ENCODE peak calls at places on chromosome 1, in seven cellular contexts. One of them, this sample, is unnamed.

GRCh38 chr1:165228676-165229075 is 127.8 kb downstream of the LMX1A start:
- DNase-seq in neural progenitor cell: peak
- DNase-seq in PC-3: peak
- DNase-seq in H1: no peak
- DNase-seq in mammary epithelial cell: peak
- DNase-seq in OCI-LY7: no peak
- DNase-seq in fibroblast of lung: no peak
- DNase-seq in this sample: no peak

GRCh38 chr1:53370369-53370961 is 42.6 kb upstream of the LRP8 start:
- DNase-seq in fibroblast of lung: no peak
- DNase-seq in OCI-LY7: no peak
- DNase-seq in PC-3: no peak
- DNase-seq in mammary epithelial cell: no peak
- DNase-seq in neural progenitor cell: no peak
- DNase-seq in H1: peak
- DNase-seq in this sample: peak

GRCh38 chr1:153578490-153578889 is 12.8 kb upstream of the S100A2 start:
- DNase-seq in H1: no peak
- DNase-seq in fibroblast of lung: peak
- DNase-seq in mammary epithelial cell: no peak
- DNase-seq in neural progenitor cell: peak
- DNase-seq in PC-3: no peak
- DNase-seq in OCI-LY7: no peak
- DNase-seq in this sample: no peak

GRCh38 chr1:25017436-25018109 is 87.5 kb upstream of the RUNX3 start:
- DNase-seq in mammary epithelial cell: peak
- DNase-seq in neural progenitor cell: peak
- DNase-seq in fibroblast of lung: peak
- DNase-seq in PC-3: no peak
- DNase-seq in H1: no peak
- DNase-seq in OCI-LY7: no peak
- DNase-seq in this sample: peak

GRCh38 chr1:202692959-202693555 is 17.2 kb downstream of the SYT2 start:
- DNase-seq in H1: peak
- DNase-seq in fibroblast of lung: peak
- DNase-seq in mammary epithelial cell: peak
- DNase-seq in PC-3: peak
- DNase-seq in neural progenitor cell: peak
- DNase-seq in OCI-LY7: peak
- DNase-seq in this sample: peak

GRCh38 chr1:78677788-78678187 is 28.2 kb downstream of the IFI44 start:
- DNase-seq in neural progenitor cell: no peak
- DNase-seq in PC-3: no peak
- DNase-seq in fibroblast of lung: no peak
- DNase-seq in mammary epithelial cell: no peak
- DNase-seq in H1: no peak
- DNase-seq in OCI-LY7: no peak
- DNase-seq in this sample: no peak

GRCh38 chr1:231695439-231696255 is 69.1 kb downstream of the DISC1 start:
- DNase-seq in OCI-LY7: no peak
- DNase-seq in mammary epithelial cell: no peak
- DNase-seq in neural progenitor cell: no peak
- DNase-seq in fibroblast of lung: peak
- DNase-seq in PC-3: no peak
- DNase-seq in H1: no peak
- DNase-seq in this sample: no peak

GRCh38 chr1:230509281-230509977 is 83.3 kb upstream of the PGBD5 start:
- DNase-seq in H1: no peak
- DNase-seq in PC-3: no peak
- DNase-seq in OCI-LY7: peak
- DNase-seq in neural progenitor cell: no peak
- DNase-seq in mammary epithelial cell: peak
- DNase-seq in fibroblast of lung: peak
- DNase-seq in this sample: no peak

GRCh38 chr1:215631489-215631888 is 64.4 kb downstream of the KCTD3 start:
- DNase-seq in OCI-LY7: no peak
- DNase-seq in PC-3: peak
- DNase-seq in mammary epithelial cell: peak
- DNase-seq in neural progenitor cell: peak
- DNase-seq in H1: no peak
- DNase-seq in fibroblast of lung: peak
- DNase-seq in this sample: no peak

GRCh38 chr1:218412181-218412580 is 67.0 kb downstream of the TGFB2 start:
- DNase-seq in mammary epithelial cell: peak
- DNase-seq in neural progenitor cell: no peak
- DNase-seq in fibroblast of lung: peak
- DNase-seq in OCI-LY7: no peak
- DNase-seq in PC-3: peak
- DNase-seq in H1: no peak
- DNase-seq in this sample: no peak

GRCh38 chr1:117069220-117069844 is 9.2 kb downstream of the TTF2 start:
- DNase-seq in mammary epithelial cell: no peak
- DNase-seq in OCI-LY7: no peak
- DNase-seq in PC-3: no peak
- DNase-seq in neural progenitor cell: no peak
- DNase-seq in H1: no peak
- DNase-seq in fibroblast of lung: no peak
- DNase-seq in this sample: no peak

GRCh38 chr1:23980725-23981063 is 567 bp upstream of the SRSF10 start:
- DNase-seq in neural progenitor cell: peak
- DNase-seq in OCI-LY7: peak
- DNase-seq in fibroblast of lung: peak
- DNase-seq in H1: peak
- DNase-seq in PC-3: peak
- DNase-seq in mammary epithelial cell: peak
- DNase-seq in this sample: peak

GRCh38 chr1:42176902-42177519 is 12.5 kb upstream of the GUCA2A start:
- DNase-seq in neural progenitor cell: peak
- DNase-seq in fibroblast of lung: peak
- DNase-seq in PC-3: peak
- DNase-seq in OCI-LY7: peak
- DNase-seq in mammary epithelial cell: peak
- DNase-seq in H1: no peak
- DNase-seq in this sample: peak

GRCh38 chr1:209597496-209597895 is 14.0 kb downstream of the CAMK1G start:
- DNase-seq in OCI-LY7: no peak
- DNase-seq in PC-3: no peak
- DNase-seq in mammary epithelial cell: peak
- DNase-seq in fibroblast of lung: no peak
- DNase-seq in H1: no peak
- DNase-seq in neural progenitor cell: no peak
- DNase-seq in this sample: no peak

GRCh38 chr1:920008-920407 is 3.7 kb upstream of the SAMD11 start:
- DNase-seq in neural progenitor cell: no peak
- DNase-seq in mammary epithelial cell: no peak
- DNase-seq in PC-3: no peak
- DNase-seq in H1: no peak
- DNase-seq in fibroblast of lung: no peak
- DNase-seq in OCI-LY7: no peak
- DNase-seq in this sample: no peak

GRCh38 chr1:11790880-11791715 is 14.7 kb downstream of the MTHFR start:
- DNase-seq in H1: no peak
- DNase-seq in PC-3: peak
- DNase-seq in OCI-LY7: no peak
- DNase-seq in fibroblast of lung: peak
- DNase-seq in neural progenitor cell: peak
- DNase-seq in mammary epithelial cell: peak
- DNase-seq in this sample: no peak

GRCh38 chr1:114153621-114154145 is at the start of gene SYT6:
- DNase-seq in neural progenitor cell: peak
- DNase-seq in H1: peak
- DNase-seq in fibroblast of lung: no peak
- DNase-seq in OCI-LY7: no peak
- DNase-seq in PC-3: no peak
- DNase-seq in mammary epithelial cell: no peak
- DNase-seq in this sample: no peak

GRCh38 chr1:221887091-221887746 is 145.3 kb upstream of the DUSP10 start:
- DNase-seq in fibroblast of lung: peak
- DNase-seq in H1: no peak
- DNase-seq in neural progenitor cell: no peak
- DNase-seq in OCI-LY7: no peak
- DNase-seq in mammary epithelial cell: peak
- DNase-seq in PC-3: peak
- DNase-seq in this sample: peak

GRCh38 chr1:178542554-178543290 is 29.8 kb downstream of the TEX35 start:
- DNase-seq in mammary epithelial cell: peak
- DNase-seq in neural progenitor cell: peak
- DNase-seq in PC-3: peak
- DNase-seq in fibroblast of lung: peak
- DNase-seq in OCI-LY7: peak
- DNase-seq in H1: peak
- DNase-seq in this sample: peak

GRCh38 chr1:112956503-112957132 is 622 bp upstream of the SLC16A1 start:
- DNase-seq in fibroblast of lung: no peak
- DNase-seq in PC-3: no peak
- DNase-seq in OCI-LY7: peak
- DNase-seq in mammary epithelial cell: peak
- DNase-seq in H1: no peak
- DNase-seq in neural progenitor cell: peak
- DNase-seq in this sample: no peak

GRCh38 chr1:100683448-100684349 is 35.8 kb upstream of the VCAM1 start:
- DNase-seq in H1: no peak
- DNase-seq in mammary epithelial cell: no peak
- DNase-seq in neural progenitor cell: no peak
- DNase-seq in OCI-LY7: no peak
- DNase-seq in PC-3: no peak
- DNase-seq in fibroblast of lung: no peak
- DNase-seq in this sample: no peak
- H2AFZ ChIP-seq in H1: peak
- H2AFZ ChIP-seq in mammary epithelial cell: no peak
- H2AFZ ChIP-seq in neural progenitor cell: peak
- H2AFZ ChIP-seq in OCI-LY7: no peak
- H2AFZ ChIP-seq in PC-3: no peak
- H2AFZ ChIP-seq in fibroblast of lung: no peak
- H2AFZ ChIP-seq in this sample: no peak

GRCh38 chr1:46515576-46515975 is 25.9 kb downstream of the DMBX1 start:
- DNase-seq in fibroblast of lung: no peak
- DNase-seq in PC-3: no peak
- DNase-seq in H1: no peak
- DNase-seq in mammary epithelial cell: no peak
- DNase-seq in neural progenitor cell: no peak
- DNase-seq in OCI-LY7: no peak
- DNase-seq in this sample: no peak

GRCh38 chr1:46517932-46518498 is 28.4 kb downstream of the DMBX1 start:
- DNase-seq in OCI-LY7: no peak
- DNase-seq in mammary epithelial cell: no peak
- DNase-seq in PC-3: no peak
- DNase-seq in H1: no peak
- DNase-seq in fibroblast of lung: no peak
- DNase-seq in neural progenitor cell: no peak
- DNase-seq in this sample: no peak

GRCh38 chr1:46516140-46516539 is 26.5 kb downstream of the DMBX1 start:
- DNase-seq in fibroblast of lung: no peak
- DNase-seq in mammary epithelial cell: no peak
- DNase-seq in H1: no peak
- DNase-seq in neural progenitor cell: no peak
- DNase-seq in OCI-LY7: no peak
- DNase-seq in PC-3: no peak
- DNase-seq in this sample: no peak

GRCh38 chr1:46516551-46516950 is 26.9 kb downstream of the DMBX1 start:
- DNase-seq in OCI-LY7: no peak
- DNase-seq in neural progenitor cell: no peak
- DNase-seq in mammary epithelial cell: no peak
- DNase-seq in fibroblast of lung: no peak
- DNase-seq in H1: peak
- DNase-seq in PC-3: no peak
- DNase-seq in this sample: no peak

GRCh38 chr1:46517010-46517600 is 27.5 kb downstream of the DMBX1 start:
- DNase-seq in PC-3: peak
- DNase-seq in fibroblast of lung: no peak
- DNase-seq in neural progenitor cell: peak
- DNase-seq in mammary epithelial cell: peak
- DNase-seq in H1: peak
- DNase-seq in OCI-LY7: no peak
- DNase-seq in this sample: peak
- H2AFZ ChIP-seq in PC-3: peak
- H2AFZ ChIP-seq in fibroblast of lung: no peak
- H2AFZ ChIP-seq in neural progenitor cell: no peak
- H2AFZ ChIP-seq in mammary epithelial cell: peak
- H2AFZ ChIP-seq in H1: no peak
- H2AFZ ChIP-seq in OCI-LY7: no peak
- H2AFZ ChIP-seq in this sample: no peak

DNA sequence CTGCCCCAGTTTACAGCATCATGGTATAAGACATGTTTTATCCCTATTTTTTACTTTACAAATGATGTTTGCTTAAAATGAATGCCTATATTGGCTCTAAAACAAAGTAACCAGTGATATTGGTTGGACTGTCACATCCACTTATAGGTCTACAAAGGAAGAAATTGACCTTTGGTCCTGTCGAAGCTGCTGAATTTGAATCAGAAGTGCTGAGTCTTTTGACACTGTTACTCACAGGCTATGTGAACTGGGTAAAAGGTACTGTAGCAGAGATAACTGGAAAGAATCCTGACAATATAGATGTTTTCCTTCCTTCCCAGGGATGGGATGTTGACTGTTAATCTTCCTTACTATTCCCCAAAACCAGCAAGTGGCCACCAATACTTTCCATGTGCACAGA is 176.1 kb upstream of the NR5A2 start:
- DNase-seq in PC-3: no peak
- DNase-seq in H1: no peak
- DNase-seq in OCI-LY7: no peak
- DNase-seq in mammary epithelial cell: no peak
- DNase-seq in fibroblast of lung: no peak
- DNase-seq in neural progenitor cell: peak
- DNase-seq in this sample: no peak
- H2AFZ ChIP-seq in PC-3: no peak
- H2AFZ ChIP-seq in H1: no peak
- H2AFZ ChIP-seq in OCI-LY7: no peak
- H2AFZ ChIP-seq in mammary epithelial cell: no peak
- H2AFZ ChIP-seq in fibroblast of lung: no peak
- H2AFZ ChIP-seq in neural progenitor cell: no peak
- H2AFZ ChIP-seq in this sample: no peak

GRCh38 chr1:39063191-39063590 is 37.0 kb downstream of the NDUFS5 start:
- DNase-seq in neural progenitor cell: no peak
- DNase-seq in PC-3: no peak
- DNase-seq in mammary epithelial cell: no peak
- DNase-seq in fibroblast of lung: no peak
- DNase-seq in OCI-LY7: no peak
- DNase-seq in H1: no peak
- DNase-seq in this sample: no peak

GRCh38 chr1:39063775-39064174 is 37.6 kb downstream of the NDUFS5 start:
- DNase-seq in mammary epithelial cell: no peak
- DNase-seq in OCI-LY7: peak
- DNase-seq in H1: no peak
- DNase-seq in neural progenitor cell: no peak
- DNase-seq in PC-3: no peak
- DNase-seq in fibroblast of lung: no peak
- DNase-seq in this sample: no peak

GRCh38 chr1:39061951-39062350 is 35.8 kb downstream of the NDUFS5 start:
- DNase-seq in fibroblast of lung: no peak
- DNase-seq in PC-3: peak
- DNase-seq in OCI-LY7: no peak
- DNase-seq in H1: no peak
- DNase-seq in mammary epithelial cell: no peak
- DNase-seq in neural progenitor cell: no peak
- DNase-seq in this sample: no peak

DNA sequence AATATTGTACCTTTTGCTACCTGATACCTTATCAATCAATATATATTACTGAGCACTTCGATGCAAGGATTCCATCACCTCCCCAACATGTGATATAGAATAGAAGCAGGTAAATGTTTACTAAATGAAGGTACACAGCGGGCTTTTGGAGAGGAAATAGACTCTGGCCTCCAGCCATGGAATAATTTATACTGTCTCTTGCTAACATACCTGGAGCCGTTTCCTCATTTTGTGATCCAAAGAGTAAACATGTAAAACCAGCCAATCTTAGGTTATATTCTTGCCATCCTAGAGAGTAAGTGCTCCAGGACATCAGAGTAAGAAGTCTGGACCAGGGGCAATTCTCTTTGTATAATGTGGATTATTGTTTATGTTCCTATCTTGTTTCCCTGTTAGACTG is 39.4 kb downstream of the NDUFS5 start:
- DNase-seq in mammary epithelial cell: no peak
- DNase-seq in fibroblast of lung: no peak
- DNase-seq in H1: no peak
- DNase-seq in PC-3: peak
- DNase-seq in OCI-LY7: no peak
- DNase-seq in neural progenitor cell: no peak
- DNase-seq in this sample: no peak
- H2AFZ ChIP-seq in mammary epithelial cell: no peak
- H2AFZ ChIP-seq in fibroblast of lung: no peak
- H2AFZ ChIP-seq in H1: no peak
- H2AFZ ChIP-seq in PC-3: peak
- H2AFZ ChIP-seq in OCI-LY7: peak
- H2AFZ ChIP-seq in neural progenitor cell: no peak
- H2AFZ ChIP-seq in this sample: no peak

This sample was measured in H9.